ENCODE peak calls at places on chromosomes 2 and 18, in six cellular contexts. F, T, J, K, Q and X are unnamed samples.

GRCh38 chr2:40451926-40452605 is at the start of gene SLC8A1:
- DNase-seq in F (peak), T (no peak), J (no peak), K (no peak), Q (no peak), X (peak)

GRCh38 chr2:226758886-226759660 is 40.5 kb downstream of the IRS1 start:
- DNase-seq in F (no peak), T (no peak), J (no peak), K (no peak), Q (no peak), X (no peak)

GRCh38 chr2:172079416-172079815 is 5.9 kb upstream of the DLX1 start:
- DNase-seq in F (no peak), T (no peak), J (no peak), K (no peak), Q (no peak), X (no peak)

GRCh38 chr2:68362749-68363148 is 2.3 kb upstream of the PLEK start:
- DNase-seq in F (no peak), T (no peak), J (no peak), K (no peak), Q (no peak), X (no peak)

GRCh38 chr18:6414118-6414722 is 491 bp downstream of the L3MBTL4 start:
- DNase-seq in F (peak), T (peak), J (no peak), K (no peak), Q (no peak), X (no peak)

GRCh38 chr2:75155115-75155514 is 44.2 kb downstream of the TACR1 start:
- DNase-seq in F (peak), T (no peak), J (no peak), K (no peak), Q (no peak), X (no peak)

GRCh38 chr2:226272435-226272834 is 527.2 kb downstream of the IRS1 start:
- DNase-seq in F (no peak), T (no peak), J (no peak), K (no peak), Q (no peak), X (no peak)

GRCh38 chr2:98142106-98142815 is 55.3 kb downstream of the VWA3B start:
- DNase-seq in F (peak), T (no peak), J (no peak), K (no peak), Q (no peak), X (no peak)

GRCh38 chr2:51003345-51004192 is 28.4 kb downstream of the NRXN1 start:
- DNase-seq in F (no peak), T (no peak), J (no peak), K (no peak), Q (no peak), X (peak)

GRCh38 chr2:185179783-185180182 is 558.8 kb upstream of the FSIP2 start:
- DNase-seq in F (peak), T (no peak), J (no peak), K (no peak), Q (no peak), X (no peak)

GRCh38 chr18:79884963-79885728 is 66.3 kb downstream of the SLC66A2 start:
- DNase-seq in F (peak), T (no peak), J (no peak), K (no peak), Q (no peak), X (no peak)

GRCh38 chr2:166516712-166517303 is 22.8 kb upstream of the SCN7A start:
- DNase-seq in F (peak), T (peak), J (peak), K (no peak), Q (no peak), X (peak)

GRCh38 chr2:145123606-145124005 is 603.7 kb upstream of the ZEB2 start:
- DNase-seq in F (peak), T (no peak), J (no peak), K (no peak), Q (no peak), X (no peak)

GRCh38 chr2:158128168-158128973 is 26.7 kb downstream of the UPP2 start:
- DNase-seq in F (no peak), T (peak), J (no peak), K (no peak), Q (no peak), X (no peak)

GRCh38 chr2:138010890-138011289 is 46.6 kb downstream of the HNMT start:
- DNase-seq in F (no peak), T (no peak), J (no peak), K (no peak), Q (no peak), X (no peak)

GRCh38 chr2:181973379-181973778 is 12.3 kb upstream of the PPP1R1C start:
- DNase-seq in F (no peak), T (no peak), J (no peak), K (no peak), Q (no peak), X (no peak)

GRCh38 chr2:181972431-181973190 is 13.0 kb upstream of the PPP1R1C start:
- DNase-seq in F (no peak), T (no peak), J (no peak), K (no peak), Q (no peak), X (no peak)

GRCh38 chr2:181977661-181978350 is 7.8 kb upstream of the PPP1R1C start:
- DNase-seq in F (no peak), T (no peak), J (no peak), K (no peak), Q (no peak), X (no peak)

GRCh38 chr2:181984060-181984459 is 1.6 kb upstream of the PPP1R1C start:
- DNase-seq in F (no peak), T (no peak), J (no peak), K (no peak), Q (no peak), X (no peak)

GRCh38 chr2:181978351-181979150 is 7.1 kb upstream of the PPP1R1C start:
- DNase-seq in F (no peak), T (no peak), J (no peak), K (no peak), Q (no peak), X (no peak)
- TF ChIP-seq GABPA in F (no peak), T (no peak), J (no peak), K (no peak), Q (no peak), X (no peak)

GRCh38 chr18:44036500-44036899 is 644.2 kb upstream of the SETBP1 start:
- DNase-seq in F (peak), T (no peak), J (no peak), K (no peak), Q (no peak), X (no peak)
- TF ChIP-seq CTCF in F (no peak), T (no peak), J (no peak), K (no peak), Q (no peak), X (no peak)

DNA sequence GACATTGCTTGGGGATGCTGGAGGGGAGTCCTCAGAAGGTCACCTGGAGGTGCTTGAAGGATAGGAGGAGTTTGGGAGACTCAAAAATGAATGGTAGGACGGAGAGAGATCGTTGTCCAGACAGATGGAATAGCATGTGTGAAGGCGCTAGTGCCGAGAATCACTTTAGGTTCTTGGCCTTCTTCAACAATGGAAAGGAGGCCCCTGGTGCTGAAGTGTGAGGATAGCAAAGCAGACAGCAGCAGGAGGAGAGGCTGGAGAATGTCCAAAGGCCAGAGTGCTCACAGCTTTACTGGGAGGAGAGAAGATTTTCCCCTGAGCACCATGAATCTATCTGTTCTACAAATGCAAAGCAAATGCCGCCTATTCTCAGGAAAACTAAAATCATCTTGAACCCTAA is 456.3 kb downstream of the LPIN1 start:
- DNase-seq in F (no peak), T (no peak), J (no peak), K (no peak), Q (no peak), X (no peak)
- TF ChIP-seq GABPA in F (no peak), T (no peak), J (no peak), K (no peak), Q (no peak), X (no peak)

GRCh38 chr2:161223139-161223732 is 63.0 kb downstream of the TANK start:
- DNase-seq in F (no peak), T (peak), J (peak), K (no peak), Q (no peak), X (no peak)
- TF ChIP-seq CTCF in F (peak), T (peak), J (peak), K (peak), Q (no peak), X (no peak)

DNA sequence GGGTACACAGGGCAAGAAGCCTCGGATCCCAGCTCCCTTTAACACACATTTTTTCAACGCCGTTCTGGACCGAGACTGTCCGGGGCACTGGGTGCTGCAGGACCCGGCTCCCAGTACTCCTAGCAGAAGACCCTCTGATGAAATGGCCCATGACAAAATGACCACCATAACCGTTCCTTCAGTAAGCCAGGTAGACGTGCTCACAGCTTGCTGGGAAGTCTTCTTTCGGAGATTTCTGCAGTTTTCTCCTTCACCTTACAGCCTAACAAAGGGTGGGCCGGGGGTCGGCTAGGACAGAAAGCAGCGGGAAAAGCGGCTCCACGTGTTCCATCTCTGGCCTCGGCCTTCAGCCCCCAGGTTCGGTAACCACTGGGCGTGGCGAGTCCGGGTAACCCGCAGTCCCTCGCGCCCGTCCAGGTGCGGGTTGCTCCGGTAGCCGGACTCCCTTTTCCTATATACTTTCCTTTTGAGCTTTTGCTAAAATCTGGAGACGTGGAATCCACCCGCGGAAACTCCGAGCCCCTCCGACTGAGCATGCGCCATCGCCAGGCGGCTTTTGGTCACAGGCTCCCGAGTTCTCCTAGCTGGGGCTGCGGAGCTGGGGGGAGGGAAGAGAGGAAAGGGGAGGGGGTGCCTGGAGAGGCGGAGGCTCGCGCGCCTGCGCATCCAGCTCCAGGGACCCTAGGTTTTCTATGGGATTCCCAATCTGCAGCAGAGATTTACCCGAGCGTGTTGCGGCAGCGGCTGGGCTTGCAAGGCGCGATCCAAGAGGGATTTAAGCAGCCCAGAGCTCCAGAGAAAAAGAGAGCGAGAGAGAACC is at the start of gene VSNL1:
- DNase-seq in F (peak), T (peak), J (peak), K (no peak), Q (peak), X (no peak)
- TF ChIP-seq GABPA in F (no peak), T (no peak), J (no peak), K (no peak), Q (no peak), X (no peak)

DNA sequence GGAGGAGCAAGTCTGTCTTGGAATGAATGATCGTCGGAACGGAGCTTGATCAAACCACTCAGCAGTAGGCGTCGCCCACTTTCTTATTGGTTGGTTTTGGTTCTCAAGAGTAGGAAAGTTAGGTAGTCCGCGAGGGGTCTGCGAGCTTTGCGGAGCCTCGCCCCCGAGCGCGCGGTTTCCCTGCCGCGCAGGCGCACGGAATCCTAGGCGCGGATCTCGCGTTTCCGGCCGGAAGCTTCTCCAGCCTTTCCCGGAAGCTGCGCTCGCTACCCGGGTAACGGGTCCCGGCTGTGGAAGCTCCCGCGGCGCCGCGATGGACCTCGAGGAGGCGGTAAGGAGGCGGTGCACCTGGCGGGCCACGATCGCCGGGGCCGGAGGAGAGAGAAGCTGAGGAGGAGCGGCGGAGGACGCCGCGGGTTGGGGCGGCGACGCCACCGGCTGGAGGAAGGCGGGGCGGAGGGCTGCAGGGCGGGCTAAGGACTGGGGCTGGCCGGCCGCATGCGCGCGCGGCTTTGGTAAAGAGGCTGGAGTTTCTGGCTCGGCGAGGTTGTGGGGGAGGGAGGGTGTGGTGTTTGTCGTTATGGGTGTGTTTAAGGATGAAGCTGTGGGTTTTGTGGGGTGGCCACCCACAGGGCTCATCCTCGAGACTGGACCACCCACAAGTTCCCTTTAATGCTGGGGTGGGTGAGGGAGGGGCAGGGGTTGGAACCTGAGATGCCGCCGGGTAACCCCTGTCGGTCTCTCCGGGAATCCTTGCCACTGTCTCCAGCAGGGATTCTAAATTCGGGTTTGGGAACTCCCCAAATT is at the start of gene TAF1B:
- DNase-seq in F (peak), T (peak), J (peak), K (peak), Q (peak), X (peak)
- TF ChIP-seq CTCF in F (peak), T (peak), J (peak), K (peak), Q (peak), X (no peak)

GRCh38 chr2:238093181-238094140 is 6.7 kb upstream of the ESPNL start:
- DNase-seq in F (peak), T (no peak), J (no peak), K (no peak), Q (no peak), X (no peak)

GRCh38 chr2:238094438-238095022 is 5.6 kb upstream of the ESPNL start:
- DNase-seq in F (peak), T (no peak), J (no peak), K (no peak), Q (no peak), X (no peak)

GRCh38 chr2:238090887-238091286 is 9.3 kb upstream of the ESPNL start:
- DNase-seq in F (no peak), T (no peak), J (no peak), K (no peak), Q (no peak), X (no peak)

GRCh38 chr2:238092486-238093035 is 7.6 kb upstream of the ESPNL start:
- DNase-seq in F (peak), T (no peak), J (no peak), K (no peak), Q (no peak), X (no peak)

GRCh38 chr2:238091426-238092060 is 8.6 kb upstream of the ESPNL start:
- DNase-seq in F (no peak), T (no peak), J (no peak), K (no peak), Q (no peak), X (no peak)
- TF ChIP-seq GABPA in F (no peak), T (no peak), J (no peak), K (no peak), Q (no peak), X (no peak)

GRCh38 chr2:234792566-234792965 is 159.3 kb upstream of the SH3BP4 start:
- DNase-seq in F (no peak), T (no peak), J (no peak), K (no peak), Q (no peak), X (no peak)

GRCh38 chr2:234795974-234796690 is 155.7 kb upstream of the SH3BP4 start:
- DNase-seq in F (peak), T (peak), J (no peak), K (no peak), Q (no peak), X (no peak)

GRCh38 chr2:234794866-234795265 is 157.0 kb upstream of the SH3BP4 start:
- DNase-seq in F (no peak), T (no peak), J (no peak), K (no peak), Q (no peak), X (no peak)

GRCh38 chr2:234795272-234795920 is 156.4 kb upstream of the SH3BP4 start:
- DNase-seq in F (no peak), T (peak), J (no peak), K (no peak), Q (no peak), X (no peak)

GRCh38 chr2:234793211-234793610 is 158.6 kb upstream of the SH3BP4 start:
- DNase-seq in F (no peak), T (no peak), J (no peak), K (no peak), Q (no peak), X (no peak)
- TF ChIP-seq CTCF in F (no peak), T (no peak), J (no peak), K (no peak), Q (no peak), X (no peak)